ENCODE peak calls at places on chromosome 11, in six cellular contexts. One of them, this sample, is unnamed.

GRCh38 chr11:1442163-1442562 is 44.4 kb downstream of the MOB2 start:
- DNase-seq in mucosa of descending colon: no peak
- DNase-seq in body of pancreas: no peak
- DNase-seq in heart left ventricle: no peak
- DNase-seq in astrocyte of the spinal cord: no peak
- DNase-seq in kidney epithelial cell: no peak
- DNase-seq in this sample: no peak

GRCh38 chr11:109789911-109790310 is 303.3 kb upstream of the ZC3H12C start:
- DNase-seq in heart left ventricle: no peak
- DNase-seq in kidney epithelial cell: no peak
- DNase-seq in body of pancreas: no peak
- DNase-seq in mucosa of descending colon: no peak
- DNase-seq in astrocyte of the spinal cord: no peak
- DNase-seq in this sample: no peak

GRCh38 chr11:91011503-91011902 is 788.7 kb upstream of the CHORDC1 start:
- DNase-seq in mucosa of descending colon: no peak
- DNase-seq in heart left ventricle: no peak
- DNase-seq in kidney epithelial cell: no peak
- DNase-seq in astrocyte of the spinal cord: no peak
- DNase-seq in body of pancreas: no peak
- DNase-seq in this sample: no peak

GRCh38 chr11:3052109-3052479 is 5.1 kb downstream of the CARS1 start:
- DNase-seq in body of pancreas: no peak
- DNase-seq in heart left ventricle: peak
- DNase-seq in mucosa of descending colon: no peak
- DNase-seq in astrocyte of the spinal cord: no peak
- DNase-seq in kidney epithelial cell: no peak
- DNase-seq in this sample: no peak

GRCh38 chr11:130166457-130166784 is 6.8 kb downstream of the ST14 start:
- DNase-seq in mucosa of descending colon: peak
- DNase-seq in astrocyte of the spinal cord: peak
- DNase-seq in kidney epithelial cell: peak
- DNase-seq in heart left ventricle: no peak
- DNase-seq in body of pancreas: no peak
- DNase-seq in this sample: peak

GRCh38 chr11:12052676-12053605 is 44.5 kb upstream of the DKK3 start:
- DNase-seq in mucosa of descending colon: no peak
- DNase-seq in body of pancreas: no peak
- DNase-seq in astrocyte of the spinal cord: no peak
- DNase-seq in kidney epithelial cell: no peak
- DNase-seq in heart left ventricle: no peak
- DNase-seq in this sample: no peak

GRCh38 chr11:112024178-112024777 is 930 bp upstream of the DLAT start:
- DNase-seq in kidney epithelial cell: no peak
- DNase-seq in heart left ventricle: no peak
- DNase-seq in astrocyte of the spinal cord: peak
- DNase-seq in body of pancreas: no peak
- DNase-seq in mucosa of descending colon: no peak
- DNase-seq in this sample: no peak

GRCh38 chr11:73851046-73851764 is 25.4 kb downstream of the COA4 start:
- DNase-seq in kidney epithelial cell: no peak
- DNase-seq in body of pancreas: no peak
- DNase-seq in mucosa of descending colon: no peak
- DNase-seq in astrocyte of the spinal cord: no peak
- DNase-seq in heart left ventricle: no peak
- DNase-seq in this sample: no peak

GRCh38 chr11:110337570-110338193 is 41.3 kb upstream of the RDX start:
- DNase-seq in mucosa of descending colon: no peak
- DNase-seq in kidney epithelial cell: no peak
- DNase-seq in astrocyte of the spinal cord: peak
- DNase-seq in body of pancreas: no peak
- DNase-seq in heart left ventricle: no peak
- DNase-seq in this sample: no peak

GRCh38 chr11:6457581-6458320 is 16.0 kb downstream of the TRIM3 start:
- DNase-seq in body of pancreas: no peak
- DNase-seq in kidney epithelial cell: no peak
- DNase-seq in astrocyte of the spinal cord: no peak
- DNase-seq in heart left ventricle: no peak
- DNase-seq in mucosa of descending colon: no peak
- DNase-seq in this sample: no peak

GRCh38 chr11:116499396-116500001 is 273.3 kb downstream of the BUD13 start:
- DNase-seq in heart left ventricle: peak
- DNase-seq in astrocyte of the spinal cord: peak
- DNase-seq in body of pancreas: peak
- DNase-seq in mucosa of descending colon: peak
- DNase-seq in kidney epithelial cell: no peak
- DNase-seq in this sample: peak

GRCh38 chr11:86574493-86575207 is 97.8 kb downstream of the ME3 start:
- DNase-seq in body of pancreas: no peak
- DNase-seq in astrocyte of the spinal cord: peak
- DNase-seq in heart left ventricle: no peak
- DNase-seq in mucosa of descending colon: no peak
- DNase-seq in kidney epithelial cell: no peak
- DNase-seq in this sample: no peak

GRCh38 chr11:125239585-125240331 is 75.2 kb downstream of the PKNOX2 start:
- DNase-seq in kidney epithelial cell: no peak
- DNase-seq in mucosa of descending colon: no peak
- DNase-seq in body of pancreas: no peak
- DNase-seq in astrocyte of the spinal cord: no peak
- DNase-seq in heart left ventricle: no peak
- DNase-seq in this sample: no peak

GRCh38 chr11:19060629-19061028 is at the start of gene MRGPRX2:
- DNase-seq in heart left ventricle: no peak
- DNase-seq in mucosa of descending colon: no peak
- DNase-seq in astrocyte of the spinal cord: no peak
- DNase-seq in body of pancreas: no peak
- DNase-seq in kidney epithelial cell: no peak
- DNase-seq in this sample: no peak

GRCh38 chr11:93522448-93522847 is 20.7 kb downstream of the SMCO4 start:
- DNase-seq in body of pancreas: peak
- DNase-seq in mucosa of descending colon: no peak
- DNase-seq in kidney epithelial cell: no peak
- DNase-seq in heart left ventricle: no peak
- DNase-seq in astrocyte of the spinal cord: no peak
- DNase-seq in this sample: no peak

DNA sequence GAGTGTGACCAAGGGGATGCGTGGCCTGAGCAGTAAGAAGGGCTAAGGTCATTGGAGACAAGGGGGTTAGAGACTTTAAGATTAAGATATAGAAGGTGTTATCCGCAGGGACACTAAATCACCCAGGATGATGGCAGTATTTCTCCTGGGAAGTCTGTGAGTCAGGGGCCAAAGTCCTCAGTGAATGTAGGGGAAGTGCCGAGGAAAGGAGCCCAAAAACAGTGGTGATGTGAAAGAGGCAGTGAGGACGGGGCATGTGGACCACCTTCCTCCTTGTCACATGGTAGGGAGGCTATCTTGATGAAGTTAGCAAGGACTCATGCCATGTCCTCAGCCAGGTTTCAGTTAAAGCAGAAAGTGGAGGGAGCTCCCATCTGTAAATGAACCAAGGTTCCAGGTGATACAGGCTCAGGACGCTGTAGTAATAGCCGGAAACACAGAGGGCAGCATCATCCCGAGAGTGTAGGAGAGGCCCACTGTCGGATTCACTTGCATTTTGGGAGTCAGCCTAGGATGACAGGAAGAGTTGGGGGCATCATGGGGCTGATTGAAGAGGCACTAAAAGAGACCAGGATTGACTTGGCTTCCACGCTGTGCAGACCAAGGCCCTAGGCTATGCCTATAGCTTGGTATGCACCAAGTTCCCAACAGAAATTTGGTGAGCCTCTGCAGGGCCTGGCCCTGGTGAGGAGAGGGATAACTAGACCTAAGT is 33.5 kb downstream of the WEE1 start:
- DNase-seq in body of pancreas: no peak
- DNase-seq in astrocyte of the spinal cord: no peak
- DNase-seq in mucosa of descending colon: no peak
- DNase-seq in kidney epithelial cell: no peak
- DNase-seq in heart left ventricle: no peak
- DNase-seq in this sample: no peak
- TF ChIP-seq CTCF in body of pancreas: no peak
- TF ChIP-seq CTCF in astrocyte of the spinal cord: no peak
- TF ChIP-seq CTCF in mucosa of descending colon: no peak
- TF ChIP-seq CTCF in kidney epithelial cell: no peak
- TF ChIP-seq CTCF in heart left ventricle: no peak
- TF ChIP-seq CTCF in this sample: no peak

DNA sequence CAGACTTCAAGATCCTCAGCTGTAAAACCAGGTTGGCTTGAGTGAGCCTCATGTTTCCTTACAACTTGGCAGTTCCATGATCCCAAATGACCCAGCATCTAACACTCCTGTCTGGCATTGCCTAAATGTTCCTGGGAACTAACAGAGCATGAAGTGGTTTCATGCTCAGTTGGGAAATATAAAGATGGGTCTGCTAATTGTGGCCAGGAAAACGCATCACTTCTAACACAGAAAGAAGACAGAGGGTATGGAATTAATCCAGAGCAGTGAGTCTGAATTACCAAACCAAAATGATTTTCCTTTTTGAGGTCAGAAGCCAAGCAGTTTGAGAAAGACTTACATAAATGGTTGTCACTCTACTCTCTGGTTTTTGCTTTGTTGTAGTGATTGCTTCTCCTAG is 60.5 kb upstream of the MMP13 start:
- DNase-seq in heart left ventricle: no peak
- DNase-seq in astrocyte of the spinal cord: no peak
- DNase-seq in body of pancreas: no peak
- DNase-seq in kidney epithelial cell: peak
- DNase-seq in mucosa of descending colon: no peak
- DNase-seq in this sample: peak
- TF ChIP-seq CTCF in heart left ventricle: no peak
- TF ChIP-seq CTCF in astrocyte of the spinal cord: no peak
- TF ChIP-seq CTCF in body of pancreas: no peak
- TF ChIP-seq CTCF in kidney epithelial cell: no peak
- TF ChIP-seq CTCF in mucosa of descending colon: no peak
- TF ChIP-seq CTCF in this sample: no peak

DNA sequence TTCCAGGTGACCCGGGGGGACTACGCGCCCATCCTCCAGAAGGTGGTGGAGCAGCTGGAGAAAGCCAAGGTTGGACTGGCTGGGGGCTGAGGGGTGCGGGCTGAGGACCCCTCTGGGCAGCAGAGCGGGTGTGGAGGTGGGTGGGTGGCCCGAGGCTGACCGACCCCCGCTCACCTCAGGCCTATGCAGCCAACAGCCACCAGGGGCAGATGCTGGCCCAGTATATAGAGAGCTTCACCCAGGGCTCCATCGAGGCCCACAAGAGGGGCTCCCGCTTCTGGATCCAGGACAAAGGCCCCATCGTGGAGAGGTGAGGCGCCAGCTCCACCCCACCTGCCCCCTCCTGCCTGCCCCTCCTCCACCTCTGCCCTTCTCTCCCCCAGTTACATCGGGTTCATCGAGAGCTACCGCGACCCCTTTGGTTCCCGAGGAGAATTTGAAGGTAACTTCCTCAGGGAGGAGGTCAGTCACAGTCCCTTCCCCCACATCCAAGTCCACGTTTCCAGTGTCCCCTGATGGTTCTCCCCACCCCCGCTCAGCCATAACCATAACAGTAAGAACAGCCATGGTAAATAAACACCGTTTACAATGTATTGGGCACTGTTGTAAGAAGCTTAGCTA is 11.2 kb downstream of the DPP3 start:
- DNase-seq in astrocyte of the spinal cord: no peak
- DNase-seq in mucosa of descending colon: no peak
- DNase-seq in kidney epithelial cell: no peak
- DNase-seq in heart left ventricle: no peak
- DNase-seq in body of pancreas: no peak
- DNase-seq in this sample: no peak
- TF ChIP-seq CTCF in astrocyte of the spinal cord: peak
- TF ChIP-seq CTCF in mucosa of descending colon: no peak
- TF ChIP-seq CTCF in kidney epithelial cell: peak
- TF ChIP-seq CTCF in heart left ventricle: no peak
- TF ChIP-seq CTCF in body of pancreas: no peak
- TF ChIP-seq CTCF in this sample: peak

DNA sequence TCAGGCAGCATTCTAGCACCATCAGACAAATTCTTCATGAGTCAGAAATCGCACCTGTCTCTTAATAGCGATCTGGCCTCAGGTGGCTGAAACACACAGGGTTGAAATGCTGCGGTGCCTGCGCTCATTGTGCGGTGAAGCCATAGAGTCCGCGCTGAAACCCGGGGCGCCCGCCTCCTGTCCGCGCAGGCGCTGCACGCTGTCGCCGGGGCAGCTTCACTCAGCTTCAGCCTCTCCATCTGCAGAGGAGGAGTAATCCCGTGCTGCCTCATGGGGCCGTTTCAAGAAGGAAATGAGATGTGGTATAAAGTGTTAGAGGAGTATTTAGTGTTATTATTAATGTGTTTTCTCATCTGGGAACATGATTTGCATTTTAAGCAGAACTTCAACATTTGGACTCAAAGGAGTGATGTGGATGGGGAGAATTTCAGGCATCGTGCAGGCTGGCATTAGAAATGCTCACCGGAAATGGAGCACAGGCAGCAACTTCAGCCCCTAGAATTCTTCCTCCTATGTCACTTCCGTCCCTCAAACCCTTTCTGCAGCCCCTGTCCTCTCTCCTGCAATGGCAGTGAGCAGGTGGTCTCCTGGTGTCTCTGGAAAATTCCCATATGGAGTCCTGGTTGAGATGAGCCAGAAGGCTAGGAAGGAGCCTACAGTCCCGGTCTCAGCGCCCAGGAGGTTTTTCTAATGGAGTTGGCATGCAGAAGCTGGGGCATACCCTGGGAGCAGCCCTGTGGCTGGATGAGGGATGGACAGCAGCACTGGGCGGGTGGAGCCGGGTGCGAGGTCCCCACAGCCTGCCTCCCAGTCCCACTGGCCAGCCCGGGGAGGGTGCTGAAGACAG is 59.5 kb upstream of the B3GAT1 start:
- DNase-seq in astrocyte of the spinal cord: no peak
- DNase-seq in mucosa of descending colon: no peak
- DNase-seq in body of pancreas: no peak
- DNase-seq in heart left ventricle: no peak
- DNase-seq in kidney epithelial cell: no peak
- DNase-seq in this sample: no peak
- TF ChIP-seq CTCF in astrocyte of the spinal cord: no peak
- TF ChIP-seq CTCF in mucosa of descending colon: no peak
- TF ChIP-seq CTCF in body of pancreas: no peak
- TF ChIP-seq CTCF in heart left ventricle: no peak
- TF ChIP-seq CTCF in kidney epithelial cell: no peak
- TF ChIP-seq CTCF in this sample: no peak

DNA sequence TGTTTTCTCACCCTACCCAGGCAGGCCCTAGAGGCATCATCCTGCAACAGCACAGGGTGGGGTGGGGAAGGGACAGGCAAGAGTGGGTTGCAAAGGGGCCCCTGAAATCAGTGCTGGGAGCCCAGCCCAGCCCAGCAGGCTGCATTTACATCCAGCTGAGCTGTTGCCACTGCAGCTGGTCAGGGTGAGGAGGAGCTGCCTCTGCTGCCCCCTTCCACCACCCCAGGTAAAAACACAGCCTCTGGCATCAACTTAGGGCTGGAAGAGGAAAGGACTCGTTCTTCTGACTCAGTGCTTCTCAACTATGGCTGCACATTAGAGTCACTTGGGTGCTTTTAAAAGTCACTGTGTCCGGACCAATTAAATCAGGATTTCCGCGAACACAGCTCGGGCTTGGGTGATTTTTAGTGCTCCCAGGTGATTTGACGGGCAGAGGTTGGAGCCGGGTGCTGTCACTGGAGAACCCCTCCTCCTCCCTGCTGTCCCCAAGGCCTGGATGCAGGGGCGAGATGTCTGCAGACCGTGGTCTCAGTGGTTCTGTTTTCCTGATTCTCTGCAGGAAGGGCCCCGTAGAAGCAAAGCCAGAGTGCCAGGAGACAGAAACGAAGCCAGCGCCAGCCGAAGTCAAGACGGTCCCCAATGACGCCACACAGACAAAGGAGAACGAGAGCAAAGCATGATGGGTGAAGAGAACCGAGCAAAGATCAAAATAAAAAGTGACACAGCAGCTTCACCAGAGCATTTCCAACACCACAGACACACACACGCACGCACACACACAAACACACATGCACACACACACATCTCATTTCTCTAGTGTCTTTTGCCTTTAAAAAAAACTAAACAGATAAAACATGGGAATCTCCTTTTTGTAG is 39.4 kb upstream of the TTC12 start:
- DNase-seq in mucosa of descending colon: no peak
- DNase-seq in astrocyte of the spinal cord: no peak
- DNase-seq in body of pancreas: no peak
- DNase-seq in kidney epithelial cell: no peak
- DNase-seq in heart left ventricle: no peak
- DNase-seq in this sample: no peak
- TF ChIP-seq CTCF in mucosa of descending colon: no peak
- TF ChIP-seq CTCF in astrocyte of the spinal cord: peak
- TF ChIP-seq CTCF in body of pancreas: no peak
- TF ChIP-seq CTCF in kidney epithelial cell: peak
- TF ChIP-seq CTCF in heart left ventricle: no peak
- TF ChIP-seq CTCF in this sample: peak